ENCODE peak calls at places on chromosomes 1 and 21, in eight cellular contexts. O is fibroblast of lung; G is IMR-90; B is activated T-cell treated with anti-CD3 and anti-CD28 coated beads, Interleukin-2, amount 50 U/mL, for 4 hours; U is stimulated activated CD4-positive, alpha-beta T cell treated with anti-CD3 and anti-CD28 coated beads, Interleukin-4, amount 100 ng/mL, for 24 hours; W is AG08396; Q is skeletal muscle cell; K is Karpas-422. J is an unnamed sample.

GRCh38 chr1:15046487-15047165 is 106.9 kb upstream of the TMEM51 start:
- DNase-seq in O (peak), G (peak), B (peak), U (peak), W (peak), Q (peak), K (peak), J (peak)

GRCh38 chr1:233394860-233395717 is 67.6 kb downstream of the MAP3K21 start:
- DNase-seq in O (peak), G (peak), B (no peak), U (peak), W (peak), Q (peak), K (peak), J (no peak)

GRCh38 chr1:53947172-53947835 is 1.2 kb downstream of the LRRC42 start:
- DNase-seq in O (no peak), G (no peak), B (no peak), U (no peak), W (no peak), Q (no peak), K (no peak), J (no peak)

GRCh38 chr1:187788686-187789085 is 959.9 kb downstream of the PLA2G4A start:
- DNase-seq in O (no peak), G (no peak), B (no peak), U (no peak), W (no peak), Q (no peak), K (no peak), J (no peak)

GRCh38 chr21:44583800-44584147 is 3.4 kb upstream of the KRTAP10-5 start:
- DNase-seq in O (no peak), G (no peak), B (no peak), U (peak), W (no peak), Q (no peak), K (no peak), J (no peak)

GRCh38 chr1:156002182-156002911 is 18.4 kb downstream of the SSR2 start:
- DNase-seq in O (no peak), G (no peak), B (no peak), U (no peak), W (no peak), Q (no peak), K (no peak), J (no peak)

GRCh38 chr1:65151641-65152040 is 3.6 kb downstream of the AK4 start:
- DNase-seq in O (no peak), G (no peak), B (no peak), U (no peak), W (no peak), Q (no peak), K (no peak), J (no peak)

GRCh38 chr1:201261771-201262547 is 21.3 kb upstream of the PKP1 start:
- DNase-seq in O (peak), G (peak), B (no peak), U (no peak), W (no peak), Q (no peak), K (no peak), J (peak)

GRCh38 chr1:6123083-6123482 is 57.0 kb downstream of the CHD5 start:
- DNase-seq in O (no peak), G (no peak), B (no peak), U (no peak), W (no peak), Q (no peak), K (no peak), J (no peak)

GRCh38 chr1:215679231-215679630 is 112.1 kb downstream of the KCTD3 start:
- DNase-seq in O (no peak), G (no peak), B (no peak), U (no peak), W (no peak), Q (no peak), K (no peak), J (no peak)

GRCh38 chr1:25550155-25550506 is 6.7 kb downstream of the LDLRAP1 start:
- DNase-seq in O (peak), G (peak), B (no peak), U (no peak), W (peak), Q (no peak), K (no peak), J (no peak)

GRCh38 chr1:44571712-44572571 is 102.3 kb downstream of the TMEM53 start:
- DNase-seq in O (no peak), G (no peak), B (no peak), U (peak), W (no peak), Q (no peak), K (peak), J (peak)